ENCODE peak calls at places on chromosomes 3 and 15, in seven cellular contexts. Y, X, S, G, Q, J and T are unnamed samples.

GRCh38 chr3:179562467-179563297 is at the start of gene ACTL6A:
- DNase-seq in S (peak), J (peak), Q (peak), Y (peak), G (peak), X (peak), T (peak)

GRCh38 chr3:131007256-131007655 is 19.4 kb downstream of the ASTE1 start:
- DNase-seq in Y (no peak), G (no peak), Q (no peak), J (no peak), S (no peak), X (no peak), T (no peak)

GRCh38 chr15:96838088-96838487 is 507.6 kb downstream of the NR2F2 start:
- DNase-seq in Q (no peak), X (no peak), S (no peak), G (no peak), Y (no peak), J (no peak), T (no peak)

GRCh38 chr3:179898024-179898423 is 138.7 kb downstream of the PEX5L start:
- DNase-seq in G (no peak), Q (peak), S (no peak), Y (peak), X (peak), J (no peak), T (peak)

GRCh38 chr15:57570994-57571393 is 20.7 kb upstream of the MYZAP start:
- DNase-seq in J (no peak), X (peak), Q (no peak), G (no peak), Y (no peak), S (no peak), T (no peak)

GRCh38 chr3:47010050-47010712 is 30.7 kb downstream of the NBEAL2 start:
- DNase-seq in S (no peak), X (no peak), J (no peak), Q (no peak), G (no peak), Y (no peak), T (no peak)

GRCh38 chr3:137071104-137071503 is 113.3 kb downstream of the IL20RB start:
- DNase-seq in J (no peak), X (no peak), S (no peak), Q (no peak), G (no peak), Y (no peak), T (no peak)

GRCh38 chr3:73068419-73068818 is 7.0 kb downstream of the EBLN2 start:
- DNase-seq in X (no peak), J (no peak), S (no peak), Q (no peak), Y (no peak), G (no peak), T (no peak)

GRCh38 chr3:21274000-21274671 is 476.9 kb downstream of the ZNF385D start:
- DNase-seq in X (no peak), Y (no peak), G (no peak), Q (no peak), S (peak), J (no peak), T (no peak)

GRCh38 chr3:69250014-69250413 is 127.6 kb upstream of the LMOD3 start:
- DNase-seq in Q (no peak), X (no peak), G (no peak), J (no peak), Y (no peak), S (peak), T (peak)

GRCh38 chr15:32979710-32980109 is 214.8 kb downstream of the FMN1 start:
- DNase-seq in Y (no peak), S (peak), G (no peak), Q (no peak), X (no peak), J (peak), T (peak)

GRCh38 chr3:183285318-183285717 is 32.3 kb downstream of the B3GNT5 start:
- DNase-seq in S (no peak), Y (no peak), J (no peak), Q (no peak), X (peak), G (no peak), T (no peak)

GRCh38 chr3:10173926-10174435 is 9.3 kb downstream of the IRAK2 start:
- DNase-seq in J (peak), Y (no peak), X (peak), G (no peak), Q (peak), S (peak), T (no peak)

GRCh38 chr3:17954801-17955200 is 212.4 kb upstream of the TBC1D5 start:
- DNase-seq in J (no peak), G (no peak), S (no peak), Y (no peak), Q (no peak), X (no peak), T (no peak)